ENCODE peak calls at places on chromosomes 7 and 10, in nine cellular contexts. F is T-cell, K is memory B cell, G is A172, P is testis, W is suprapubic skin, H is IMR-90, Y is amniotic stem cell, D is stromal cell of bone marrow. V is an unnamed sample.

GRCh38 chr10:124318811-124319210 is 99.9 kb downstream of the OAT start:
- DNase-seq in D (no peak), G (no peak), K (no peak), F (no peak), P (no peak), H (no peak), W (peak), Y (no peak), V (no peak)

GRCh38 chr7:149635561-149636329 is 137.6 kb downstream of the ZNF467 start:
- DNase-seq in G (no peak), F (no peak), W (no peak), D (no peak), P (no peak), H (no peak), Y (no peak), K (no peak), V (no peak)

GRCh38 chr10:89793649-89794254 is 92.4 kb downstream of the KIF20B start:
- DNase-seq in H (peak), P (peak), W (no peak), F (peak), G (peak), Y (peak), D (peak), K (peak), V (peak)

GRCh38 chr7:117781707-117782106 is 91.5 kb downstream of the CTTNBP2 start:
- DNase-seq in Y (no peak), D (no peak), F (no peak), G (no peak), W (no peak), H (peak), K (no peak), P (no peak), V (no peak)

GRCh38 chr10:132479024-132479602 is 58.5 kb upstream of the INPP5A start:
- DNase-seq in H (no peak), K (no peak), G (no peak), Y (no peak), P (no peak), F (no peak), D (no peak), W (peak), V (no peak)

GRCh38 chr7:140053812-140054539 is 8.8 kb downstream of the PARP12 start:
- DNase-seq in P (no peak), K (no peak), Y (no peak), G (no peak), D (no peak), F (no peak), W (no peak), H (no peak), V (no peak)

GRCh38 chr7:74220229-74220628 is 10.4 kb downstream of the LAT2 start:
- DNase-seq in D (no peak), K (no peak), H (no peak), P (no peak), W (no peak), Y (no peak), F (no peak), G (no peak), V (no peak)

GRCh38 chr10:34488476-34489130 is 326.5 kb downstream of the PARD3 start:
- DNase-seq in G (no peak), W (no peak), D (no peak), K (no peak), P (no peak), F (no peak), H (no peak), Y (no peak), V (no peak)

GRCh38 chr7:102451371-102452054 is 13.2 kb downstream of the ALKBH4 start:
- DNase-seq in F (no peak), P (no peak), W (no peak), Y (no peak), H (no peak), D (no peak), K (no peak), G (no peak), V (no peak)

GRCh38 chr10:50382576-50383023 is 131.3 kb upstream of the ASAH2 start:
- DNase-seq in P (no peak), F (no peak), G (no peak), Y (no peak), W (no peak), H (no peak), D (no peak), K (no peak), V (no peak)

V was measured in CD8-positive, alpha-beta T cell.